ENCODE peak calls at places on chromosome 9, in nine cellular contexts. K is substantia nigra; S is COR-L47; M is PC-3; E is fibroblast of the conjunctiva; I is activated CD4-positive, alpha-beta T cell treated with anti-CD3 and anti-CD28 coated beads for 1 hour; C is fibroblast of lung; U is stimulated activated CD4-positive, alpha-beta T cell treated with anti-CD3 and anti-CD28 coated beads, TNF-alpha, amount 100 ng/mL, for 4 hours; T is RWPE2. L is an unnamed sample.

GRCh38 chr9:22208846-22209585 is 199.9 kb upstream of the CDKN2B start:
- DNase-seq in E (peak; percentile 27), U (no peak), C (peak; percentile 83), T (no peak), S (no peak), M (peak; percentile 8), I (no peak), K (no peak), L (no peak)

GRCh38 chr9:36939655-36940578 is 94.2 kb downstream of the PAX5 start:
- DNase-seq in U (no peak), T (no peak), C (no peak), E (no peak), I (no peak), M (no peak), S (no peak), K (no peak), L (no peak)

GRCh38 chr9:117494401-117495130 is 79.7 kb upstream of the ASTN2 start:
- DNase-seq in S (peak; percentile 35), T (no peak), U (no peak), I (no peak), C (no peak), E (no peak), M (no peak), K (no peak), L (no peak)

GRCh38 chr9:76621011-76621410 is 143.2 kb upstream of the PCA3 start:
- DNase-seq in M (no peak), S (peak; percentile 2), I (no peak), U (no peak), E (no peak), K (no peak), T (no peak), C (no peak), L (no peak)

GRCh38 chr9:87324613-87325194 is 173.0 kb upstream of the DAPK1 start:
- DNase-seq in E (peak; percentile 62), K (no peak), T (no peak), S (peak; percentile 4), M (peak; percentile 58), I (no peak), U (no peak), C (peak; percentile 26), L (no peak)

GRCh38 chr9:126461029-126461428 is 134.4 kb downstream of the MVB12B start:
- DNase-seq in I (no peak), K (no peak), U (no peak), C (no peak), S (no peak), E (no peak), T (no peak), M (no peak), L (no peak)

GRCh38 chr9:131961496-131961880 is 118.2 kb downstream of the MED27 start:
- DNase-seq in E (no peak), M (no peak), S (no peak), U (no peak), C (no peak), K (no peak), I (no peak), T (no peak), L (no peak)

GRCh38 chr9:37382161-37382981 is 40.1 kb upstream of the GRHPR start:
- DNase-seq in K (no peak), U (no peak), E (no peak), M (no peak), T (no peak), S (no peak), I (no peak), C (no peak), L (no peak)

GRCh38 chr9:16627967-16628366 is 242.5 kb downstream of the BNC2 start:
- DNase-seq in I (no peak), U (no peak), S (no peak), E (peak; percentile 94), C (peak; percentile 99), T (no peak), M (no peak), K (no peak), L (no peak)

GRCh38 chr9:12426198-12426864 is 266.9 kb upstream of the TYRP1 start:
- DNase-seq in E (peak; percentile 6), K (no peak), C (no peak), T (no peak), I (no peak), M (peak; percentile 41), S (peak; percentile 0), U (no peak), L (no peak)

GRCh38 chr9:120184266-120184665 is 395.7 kb downstream of the CDK5RAP2 start:
- DNase-seq in S (no peak), I (no peak), U (no peak), K (no peak), M (no peak), E (no peak), T (no peak), C (no peak), L (no peak)

GRCh38 chr9:13588151-13589043 is 308.9 kb upstream of the MPDZ start:
- DNase-seq in T (no peak), E (no peak), C (no peak), M (peak; percentile 21), I (no peak), K (no peak), S (no peak), U (no peak), L (no peak)

GRCh38 chr9:95264954-95265615 is 52.4 kb downstream of the FANCC start:
- DNase-seq in I (no peak), M (peak; percentile 38), K (no peak), T (no peak), E (peak; percentile 12), S (no peak), U (no peak), C (peak; percentile 52), L (no peak)

GRCh38 chr9:133562611-133563285 is 28.2 kb downstream of the ADAMTSL2 start:
- DNase-seq in E (no peak), T (no peak), K (no peak), U (no peak), I (no peak), M (no peak), C (no peak), S (no peak), L (no peak)

GRCh38 chr9:97982191-97982718 is 886 bp upstream of the ANP32B start:
- DNase-seq in U (no peak), M (no peak), K (no peak), S (no peak), T (no peak), C (no peak), E (no peak), I (no peak), L (no peak)

GRCh38 chr9:106713206-106713605 is 149.8 kb upstream of the ZNF462 start:
- DNase-seq in S (no peak), T (no peak), I (no peak), C (no peak), K (no peak), E (no peak), U (no peak), M (no peak), L (no peak)

GRCh38 chr9:121744002-121744686 is 92.7 kb downstream of the DAB2IP start:
- DNase-seq in E (peak; percentile 23), U (no peak), I (no peak), M (peak; percentile 60), T (no peak), S (no peak), K (peak; percentile 27), C (peak; percentile 53), L (no peak)

GRCh38 chr9:134939080-134939733 is 21.5 kb upstream of the FCN1 start:
- DNase-seq in E (no peak), K (no peak), M (peak; percentile 5), T (peak; percentile 45), U (no peak), S (no peak), C (no peak), I (no peak), L (no peak)

GRCh38 chr9:33818167-33818831 is 1.3 kb downstream of the UBE2R2 start:
- DNase-seq in K (no peak), I (no peak), T (no peak), S (no peak), E (no peak), U (peak; percentile 33), C (no peak), M (peak; percentile 14), L (no peak)

GRCh38 chr9:127183814-127184582 is 61.6 kb upstream of the ANGPTL2 start:
- DNase-seq in K (no peak), T (peak; percentile 40), U (no peak), E (no peak), M (no peak), S (no peak), C (no peak), I (no peak), L (no peak)